ENCODE peak calls at places on chromosomes 16 and 17, in six cellular contexts. N, J, O, Y, C and S are unnamed samples.

GRCh38 chr17:33049781-33050414 is 58.3 kb downstream of the SPACA3 start:
- DNase-seq in N (peak), O (peak), Y (no peak), J (peak), C (no peak), S (peak)

GRCh38 chr17:17179371-17179827 is 26.7 kb downstream of the PLD6 start:
- DNase-seq in J (no peak), Y (no peak), C (no peak), N (no peak), O (peak), S (peak)

GRCh38 chr17:12078791-12079190 is 58.1 kb downstream of the MAP2K4 start:
- DNase-seq in C (no peak), N (no peak), O (no peak), J (peak), Y (no peak), S (no peak)

GRCh38 chr16:81172769-81173658 is 65.5 kb upstream of the BCO1 start:
- DNase-seq in J (no peak), N (no peak), O (no peak), Y (no peak), C (no peak), S (no peak)

GRCh38 chr17:81294512-81295030 is 536 bp downstream of the SLC38A10 start:
- DNase-seq in N (no peak), C (peak), O (peak), J (peak), Y (no peak), S (no peak)

GRCh38 chr16:52634101-52634500 is 87.2 kb upstream of the TOX3 start:
- DNase-seq in Y (no peak), C (no peak), O (no peak), J (no peak), N (no peak), S (no peak)

GRCh38 chr17:65783845-65784334 is 222.4 kb upstream of the AXIN2 start:
- DNase-seq in O (no peak), J (peak), C (no peak), Y (no peak), N (no peak), S (no peak)

GRCh38 chr17:15947331-15947730 is 2.4 kb downstream of the ADORA2B start:
- DNase-seq in C (no peak), N (no peak), O (no peak), J (peak), Y (no peak), S (no peak)

GRCh38 chr16:66441586-66442375 is 14.7 kb downstream of the BEAN1 start:
- DNase-seq in J (peak), C (no peak), O (no peak), N (no peak), Y (no peak), S (no peak)

GRCh38 chr16:47258874-47259461 is 115.2 kb upstream of the NETO2 start:
- DNase-seq in C (no peak), J (peak), O (peak), Y (no peak), N (peak), S (peak)

GRCh38 chr17:70357196-70357595 is 187.9 kb downstream of the KCNJ2 start:
- DNase-seq in C (no peak), Y (no peak), N (no peak), J (no peak), O (no peak), S (no peak)

GRCh38 chr17:82213251-82214011 is 789 bp upstream of the CCDC57 start:
- DNase-seq in N (peak), O (no peak), J (peak), C (no peak), Y (no peak), S (no peak)

GRCh38 chr16:3589001-3589400 is 11.8 kb upstream of the NLRC3 start:
- DNase-seq in Y (no peak), J (no peak), C (no peak), N (no peak), O (no peak), S (no peak)

GRCh38 chr16:3987231-3987630 is 106.7 kb upstream of the CREBBP start:
- DNase-seq in N (no peak), Y (no peak), J (no peak), C (no peak), O (no peak), S (no peak)

GRCh38 chr17:17439971-17440843 is 36.6 kb upstream of the MED9 start:
- DNase-seq in J (peak), C (peak), Y (peak), N (peak), O (peak), S (peak)

GRCh38 chr17:27630607-27631408 is at the start of gene LGALS9:
- DNase-seq in C (no peak), J (no peak), O (peak), N (no peak), Y (peak), S (peak)

GRCh38 chr17:52923658-52924057 is 765.1 kb upstream of the CA10 start:
- DNase-seq in Y (no peak), C (no peak), J (no peak), N (no peak), O (no peak), S (no peak)

GRCh38 chr16:84844049-84844350 is 24.2 kb downstream of the CRISPLD2 start:
- DNase-seq in N (no peak), O (no peak), C (no peak), Y (no peak), J (no peak), S (no peak)

GRCh38 chr17:18925187-18925586 is 26.8 kb upstream of the SLC5A10 start:
- DNase-seq in C (no peak), Y (no peak), O (peak), J (no peak), N (no peak), S (no peak)

DNA sequence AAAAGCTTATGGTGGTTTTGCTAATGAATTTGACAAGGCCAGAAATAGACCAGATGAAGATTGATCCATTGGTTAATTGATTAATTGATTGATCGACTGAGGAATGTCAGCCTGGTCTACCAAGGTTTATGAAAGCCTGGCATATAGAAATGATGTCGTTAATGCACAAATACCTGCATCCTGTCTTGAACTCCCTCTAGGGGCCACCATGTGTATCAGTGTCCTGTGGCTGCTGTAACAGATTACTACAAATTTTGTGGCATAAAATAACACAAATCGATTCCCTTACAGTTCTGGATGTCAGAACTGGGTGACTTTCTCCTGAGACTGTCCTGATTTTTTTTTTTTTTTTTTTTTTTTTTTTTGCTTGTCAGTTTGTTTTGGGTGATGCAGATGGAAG is 553.2 kb downstream of the MAF start:
- DNase-seq in O (peak), Y (no peak), N (no peak), C (no peak), J (no peak), S (peak)
- TF ChIP-seq CTCF in O (peak), Y (no peak), N (no peak), C (peak), J (peak), S (peak)

GRCh38 chr17:920190-920589 is 59.4 kb downstream of the NXN start:
- DNase-seq in Y (no peak), O (no peak), C (no peak), N (no peak), J (no peak), S (no peak)

GRCh38 chr17:918102-918740 is 61.4 kb downstream of the NXN start:
- DNase-seq in Y (no peak), C (no peak), O (no peak), J (peak), N (no peak), S (no peak)

GRCh38 chr17:915416-916201 is 64.0 kb downstream of the NXN start:
- DNase-seq in N (peak), O (no peak), Y (no peak), C (no peak), J (peak), S (peak)

GRCh38 chr17:916315-916714 is 63.3 kb downstream of the NXN start:
- DNase-seq in N (no peak), O (no peak), J (no peak), C (no peak), Y (no peak), S (no peak)

GRCh38 chr17:917391-917811 is 62.2 kb downstream of the NXN start:
- DNase-seq in C (no peak), O (no peak), Y (no peak), J (peak), N (no peak), S (no peak)
- H3K4me3 ChIP-seq in C (peak), O (no peak), Y (no peak), J (no peak), N (no peak), S (no peak)

GRCh38 chr16:28146536-28146935 is 65.2 kb downstream of the XPO6 start:
- DNase-seq in J (no peak), O (no peak), C (no peak), Y (no peak), N (no peak), S (no peak)

GRCh38 chr16:28136751-28137434 is 73.4 kb upstream of the GSG1L start:
- DNase-seq in J (no peak), C (no peak), N (no peak), Y (no peak), O (no peak), S (no peak)

GRCh38 chr16:28139530-28139929 is 72.2 kb downstream of the XPO6 start:
- DNase-seq in O (no peak), Y (no peak), N (no peak), J (no peak), C (no peak), S (no peak)

DNA sequence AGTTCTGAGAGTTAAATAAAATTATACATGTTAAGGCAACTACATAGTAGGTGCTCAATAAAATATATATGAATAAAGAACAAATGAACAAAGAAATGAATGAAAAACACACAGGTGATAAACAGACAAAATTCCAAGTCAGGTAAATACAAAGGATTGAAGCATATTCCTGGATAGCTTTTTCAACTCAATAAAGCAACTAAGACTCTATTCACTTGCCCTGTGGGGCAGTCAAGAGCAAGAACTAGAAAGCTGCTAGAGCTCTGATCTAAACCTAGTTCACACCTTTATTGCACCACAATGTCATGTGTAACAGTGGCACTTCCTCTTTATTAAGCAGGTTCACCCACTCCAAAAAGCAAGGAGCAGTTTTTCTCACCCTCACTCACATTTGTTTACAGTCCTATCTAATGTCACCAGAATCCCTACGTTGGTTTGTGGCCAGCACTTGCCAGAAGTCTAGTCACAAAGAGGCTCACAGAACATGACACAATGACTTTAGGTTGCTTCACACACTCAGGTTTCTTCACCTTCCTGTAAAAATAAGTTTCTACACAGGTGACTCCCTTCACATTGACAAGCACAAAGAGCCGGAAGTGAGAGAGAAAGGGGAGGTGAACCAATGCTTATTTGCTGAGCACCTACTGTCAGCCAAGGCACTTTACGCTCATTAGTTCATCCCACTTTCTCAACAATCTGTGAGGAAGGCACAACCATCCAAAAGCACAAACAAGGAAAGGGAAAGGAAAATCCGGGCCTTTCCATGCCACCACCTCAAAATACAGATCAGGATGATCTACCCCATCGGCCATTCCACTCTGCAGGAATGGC is 70.8 kb downstream of the XPO6 start:
- DNase-seq in J (no peak), N (no peak), Y (peak), O (peak), C (no peak), S (peak)
- TF ChIP-seq CTCF in J (no peak), N (no peak), Y (no peak), O (peak), C (no peak), S (peak)

GRCh38 chr16:57297856-57298255 is 13.4 kb upstream of the PLLP start:
- DNase-seq in C (no peak), O (peak), J (no peak), N (no peak), Y (no peak), S (no peak)
- H3K4me3 ChIP-seq in C (no peak), O (no peak), J (no peak), N (no peak), Y (no peak), S (no peak)

GRCh38 chr16:86930001-86930400 is 351.7 kb downstream of the FOXL1 start:
- DNase-seq in O (no peak), J (no peak), Y (no peak), C (no peak), N (no peak), S (no peak)

GRCh38 chr16:86931410-86931941 is 353.1 kb downstream of the FOXL1 start:
- DNase-seq in O (no peak), Y (no peak), N (peak), C (peak), J (peak), S (no peak)

GRCh38 chr16:86930663-86931062 is 352.3 kb downstream of the FOXL1 start:
- DNase-seq in O (no peak), Y (no peak), J (no peak), N (no peak), C (no peak), S (no peak)

GRCh38 chr16:86934581-86935322 is 356.4 kb downstream of the FOXL1 start:
- DNase-seq in Y (no peak), O (no peak), C (no peak), J (no peak), N (peak), S (no peak)

DNA sequence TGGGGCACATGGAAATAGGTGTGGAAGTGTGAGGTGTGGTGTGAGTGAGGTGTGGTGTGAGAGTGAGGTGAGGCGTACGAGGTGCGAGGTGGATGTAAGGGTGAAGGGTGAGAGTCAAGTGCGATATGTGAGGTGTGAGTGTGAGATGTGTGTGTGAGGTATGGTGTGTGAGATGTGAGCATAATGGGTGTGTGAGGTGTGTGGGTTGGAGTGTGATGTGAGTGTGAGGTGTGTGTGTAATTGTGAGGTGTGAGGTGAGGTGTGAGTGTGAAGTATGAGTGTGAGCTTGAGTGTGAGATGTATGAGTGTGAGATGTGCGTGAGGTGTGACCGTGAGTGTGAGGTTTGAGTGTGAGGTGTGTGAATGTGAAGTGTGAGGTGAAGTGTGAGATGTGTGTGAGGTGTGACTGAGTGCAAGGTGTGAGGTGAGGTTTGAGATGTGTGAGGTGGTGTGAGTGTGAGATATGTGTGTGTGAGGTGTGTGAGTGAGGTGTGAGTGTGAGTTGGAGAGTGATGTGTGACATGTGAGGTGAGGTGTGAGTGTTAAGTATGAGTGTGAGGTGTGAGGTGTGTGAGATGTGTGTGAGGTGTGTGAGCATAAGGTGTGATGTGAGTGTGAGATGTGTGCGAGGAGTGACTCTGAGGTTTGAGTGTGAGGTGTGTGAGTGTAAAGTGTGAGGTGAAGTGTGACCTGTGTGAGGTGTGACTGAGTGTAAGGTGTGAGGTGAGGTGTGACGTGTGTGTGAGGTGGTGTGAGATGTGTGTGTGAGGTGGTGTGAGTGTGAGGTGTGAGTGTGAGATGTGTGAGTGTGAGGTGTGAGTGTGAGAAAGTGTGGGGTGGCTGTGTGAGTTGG is 354.0 kb downstream of the FOXL1 start:
- DNase-seq in C (no peak), Y (no peak), J (no peak), N (no peak), O (no peak), S (no peak)
- TF ChIP-seq CTCF in C (no peak), Y (no peak), J (no peak), N (no peak), O (no peak), S (no peak)

GRCh38 chr17:58533616-58534188 is 19.3 kb upstream of the MTMR4 start:
- DNase-seq in C (no peak), N (no peak), Y (no peak), O (no peak), J (no peak), S (no peak)

GRCh38 chr17:58531661-58532554 is 17.5 kb upstream of the MTMR4 start:
- DNase-seq in J (peak), Y (no peak), N (peak), C (peak), O (peak), S (no peak)

GRCh38 chr17:58531122-58531521 is 16.7 kb upstream of the MTMR4 start:
- DNase-seq in Y (no peak), C (no peak), N (no peak), J (no peak), O (no peak), S (no peak)

GRCh38 chr17:58534331-58534730 is 19.9 kb upstream of the MTMR4 start:
- DNase-seq in N (no peak), J (no peak), O (no peak), C (no peak), Y (no peak), S (no peak)

GRCh38 chr17:58532555-58532951 is 18.1 kb upstream of the MTMR4 start:
- DNase-seq in C (no peak), O (no peak), Y (no peak), N (no peak), J (no peak), S (no peak)
- H3K4me3 ChIP-seq in C (peak), O (no peak), Y (no peak), N (peak), J (no peak), S (no peak)

GRCh38 chr16:813204-813915 is 12.8 kb upstream of the GNG13 start:
- DNase-seq in J (peak), O (peak), N (peak), Y (no peak), C (peak), S (no peak)
- TF ChIP-seq CTCF in J (peak), O (peak), N (peak), Y (peak), C (peak), S (peak)

GRCh38 chr17:72115789-72116520 is 4.9 kb upstream of the SOX9 start:
- DNase-seq in O (no peak), Y (no peak), N (no peak), J (no peak), C (no peak), S (no peak)
- H3K4me3 ChIP-seq in O (no peak), Y (no peak), N (peak), J (no peak), C (peak), S (no peak)

GRCh38 chr17:6713130-6713917 is at the start of gene SLC13A5:
- DNase-seq in J (peak), O (no peak), C (no peak), Y (no peak), N (peak), S (no peak)

GRCh38 chr17:6712058-6712853 is 913 bp downstream of the SLC13A5 start:
- DNase-seq in Y (no peak), C (no peak), N (peak), J (no peak), O (no peak), S (no peak)

GRCh38 chr17:6712854-6713129 is 377 bp downstream of the SLC13A5 start:
- DNase-seq in J (no peak), N (no peak), O (no peak), Y (no peak), C (no peak), S (no peak)

GRCh38 chr17:6713918-6714271 is 726 bp upstream of the SLC13A5 start:
- DNase-seq in N (no peak), C (no peak), O (no peak), J (no peak), Y (no peak), S (no peak)

DNA sequence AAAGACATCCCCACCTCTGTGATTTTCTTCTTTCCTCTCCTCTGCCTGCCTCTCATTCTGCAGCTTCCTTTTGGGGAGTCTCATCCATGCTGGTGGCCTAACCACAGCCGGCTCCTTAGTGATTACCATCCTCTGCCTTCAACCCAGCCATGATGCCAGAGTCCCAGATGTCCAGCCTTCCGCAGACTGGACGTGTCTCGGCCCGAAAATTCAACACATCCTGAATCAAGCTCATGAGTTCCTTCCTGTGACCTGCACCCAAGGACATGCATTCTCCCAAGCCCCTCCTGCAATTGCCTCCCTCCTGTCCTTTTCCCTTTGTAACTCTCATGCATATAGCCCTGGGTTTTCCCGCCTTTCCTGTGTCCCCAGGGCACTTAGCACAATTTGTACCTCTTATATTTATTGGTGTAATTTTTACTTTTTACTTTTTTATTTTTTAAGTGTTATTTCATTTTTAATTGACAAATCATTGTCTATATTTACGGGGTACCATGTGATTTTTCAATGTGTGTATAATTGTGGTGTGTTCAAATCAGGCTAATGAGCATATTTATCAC is 1.2 kb upstream of the SLC13A5 start:
- DNase-seq in O (no peak), N (no peak), Y (no peak), J (no peak), C (no peak), S (no peak)
- TF ChIP-seq CTCF in O (no peak), N (no peak), Y (no peak), J (no peak), C (no peak), S (no peak)